ENCODE peak calls at places on chromosomes 13 and 19, in eight cellular contexts. X is stimulated activated CD4-positive, alpha-beta T cell treated with anti-CD3 and anti-CD28 coated beads, Interleukin-1b, Interleukin-23, amount 100 ng/mL, for 1 hour; E is stimulated activated CD8-positive, alpha-beta memory T cell treated with anti-CD3 and anti-CD28 coated beads, Interleukin-15, amount 100 ng/mL, for 1 hour; I is AG20443; S is brain microvascular endothelial cell; M is EL; J is activated naive CD8-positive, alpha-beta T cell treated with anti-CD3 and anti-CD28 coated beads, Interleukin-2, amount 50 U/mL, for 24 hours; L is mucosa of descending colon. H is an unnamed sample.

GRCh38 chr13:77565635-77566034 is 30.1 kb downstream of the SCEL start:
- DNase-seq in X (no peak), E (no peak), I (peak), S (peak), M (peak), J (no peak), L (no peak), H (no peak)

GRCh38 chr13:59771272-59771671 is 392.5 kb downstream of the DIAPH3 start:
- DNase-seq in X (no peak), E (no peak), I (peak), S (peak), M (peak), J (no peak), L (no peak), H (no peak)

GRCh38 chr19:3784607-3785463 is 1.3 kb downstream of the MATK start:
- DNase-seq in X (no peak), E (no peak), I (peak), S (no peak), M (peak), J (peak), L (no peak), H (no peak)

GRCh38 chr13:77389617-77389984 is 62.7 kb upstream of the MYCBP2 start:
- DNase-seq in X (no peak), E (no peak), I (no peak), S (no peak), M (no peak), J (no peak), L (no peak), H (no peak)

GRCh38 chr13:74977498-74977897 is 504.5 kb downstream of the TBC1D4 start:
- DNase-seq in X (no peak), E (no peak), I (no peak), S (no peak), M (no peak), J (no peak), L (no peak), H (no peak)

GRCh38 chr13:85473144-85473543 is 326.1 kb downstream of the SLITRK6 start:
- DNase-seq in X (no peak), E (no peak), I (no peak), S (no peak), M (no peak), J (no peak), L (no peak), H (no peak)

GRCh38 chr19:44303976-44304568 is 753 bp downstream of the ZNF235 start:
- DNase-seq in X (no peak), E (no peak), I (peak), S (peak), M (peak), J (no peak), L (peak), H (no peak)

GRCh38 chr13:21483748-21484147 is 24.6 kb upstream of the ZDHHC20 start:
- DNase-seq in X (no peak), E (no peak), I (no peak), S (no peak), M (no peak), J (no peak), L (no peak), H (no peak)

GRCh38 chr19:681029-681626 is 4.9 kb downstream of the FSTL3 start:
- DNase-seq in X (no peak), E (peak), I (peak), S (no peak), M (no peak), J (peak), L (peak), H (no peak)

GRCh38 chr13:24249586-24249985 is 59.8 kb upstream of the C1QTNF9 start:
- DNase-seq in X (no peak), E (no peak), I (no peak), S (no peak), M (no peak), J (no peak), L (no peak), H (no peak)

GRCh38 chr19:28831464-28831863 is 381.5 kb downstream of the UQCRFS1 start:
- DNase-seq in X (no peak), E (no peak), I (no peak), S (no peak), M (no peak), J (no peak), L (no peak), H (peak)

GRCh38 chr13:32501058-32501457 is 37.5 kb downstream of the N4BP2L2 start:
- DNase-seq in X (no peak), E (no peak), I (no peak), S (no peak), M (no peak), J (no peak), L (no peak), H (no peak)

H was measured in iPS DF 19.7.